ENCODE peak calls at places on chromosomes 12 and 14, in five cellular contexts. R, J, X, Z and P are unnamed samples.

GRCh38 chr14:74301594-74302159 is 1.1 kb downstream of the ABCD4 start:
- DNase-seq in R (no peak), X (no peak), J (no peak), Z (no peak), P (no peak)

GRCh38 chr14:85516239-85517112 is 13.5 kb upstream of the FLRT2 start:
- DNase-seq in R (peak; percentile 35), X (peak; percentile 92), Z (no peak), J (no peak), P (peak; percentile 23)

GRCh38 chr14:92490239-92490959 is 23.2 kb upstream of the RIN3 start:
- DNase-seq in X (no peak), J (no peak), Z (no peak), R (no peak), P (no peak)

GRCh38 chr14:91980157-91980556 is 32.7 kb upstream of the FBLN5 start:
- DNase-seq in R (peak; percentile 26), X (peak; percentile 76), J (no peak), Z (peak; percentile 71), P (peak; percentile 82)

GRCh38 chr14:51369814-51370213 is 129.8 kb downstream of the TMX1 start:
- DNase-seq in X (no peak), J (peak; percentile 10), R (no peak), Z (no peak), P (no peak)

GRCh38 chr12:30181334-30181733 is 397.6 kb upstream of the TMTC1 start:
- DNase-seq in J (no peak), Z (no peak), X (no peak), R (no peak), P (no peak)

GRCh38 chr12:79422060-79422812 is 268.5 kb downstream of the PAWR start:
- DNase-seq in Z (no peak), R (peak; percentile 14), J (no peak), X (no peak), P (no peak)

GRCh38 chr12:32603858-32604257 is 75.2 kb upstream of the DNM1L start:
- DNase-seq in X (no peak), J (no peak), R (no peak), Z (no peak), P (no peak)

GRCh38 chr12:67594888-67595287 is 53.7 kb upstream of the DYRK2 start:
- DNase-seq in R (no peak), J (no peak), X (no peak), Z (no peak), P (no peak)

GRCh38 chr14:77044776-77045569 is 16.5 kb upstream of the IRF2BPL start:
- DNase-seq in Z (no peak), R (no peak), J (no peak), X (no peak), P (no peak)

GRCh38 chr12:8662592-8662991 is at the start of gene MFAP5:
- DNase-seq in Z (peak; percentile 20), J (no peak), R (no peak), X (no peak), P (no peak)

GRCh38 chr12:19018302-19018980 is 111.1 kb upstream of the PLEKHA5 start:
- DNase-seq in R (peak; percentile 13), X (peak; percentile 62), Z (peak; percentile 46), J (no peak), P (no peak)

GRCh38 chr14:61215222-61216010 is 65.7 kb downstream of the TMEM30B start:
- DNase-seq in J (no peak), X (peak; percentile 57), Z (no peak), R (no peak), P (no peak)

GRCh38 chr12:103933237-103933636 is 3.0 kb downstream of the HSP90B1 start:
- DNase-seq in X (no peak), J (no peak), R (no peak), Z (no peak), P (no peak)

GRCh38 chr14:100828448-100828834 is 2.5 kb downstream of the MEG3 start:
- DNase-seq in J (no peak), Z (no peak), R (no peak), X (no peak), P (no peak)

GRCh38 chr12:6958609-6959375 is 7.6 kb downstream of the PTPN6 start:
- DNase-seq in J (no peak), X (no peak), R (no peak), Z (peak; percentile 8), P (no peak)

GRCh38 chr14:68638817-68639517 is 153.9 kb downstream of the ZFP36L1 start:
- DNase-seq in X (no peak), Z (no peak), J (no peak), R (no peak), P (no peak)

GRCh38 chr12:7016958-7017571 is 1.2 kb downstream of the LPCAT3 start:
- DNase-seq in R (no peak), J (no peak), Z (no peak), X (no peak), P (no peak)

GRCh38 chr12:45235087-45236025 is 19.5 kb downstream of the ANO6 start:
- DNase-seq in J (no peak), R (peak; percentile 96), X (no peak), Z (no peak), P (no peak)

GRCh38 chr12:71014180-71014785 is 93.7 kb upstream of the PTPRR start:
- DNase-seq in J (no peak), R (peak; percentile 70), X (peak; percentile 69), Z (no peak), P (peak; percentile 13)

GRCh38 chr12:34396006-34396860 is 373.9 kb downstream of the ALG10 start:
- DNase-seq in Z (no peak), R (no peak), J (no peak), X (no peak), P (no peak)

GRCh38 chr14:71645656-71646055 is 286.6 kb upstream of the RGS6 start:
- DNase-seq in J (no peak), R (no peak), X (no peak), Z (no peak), P (no peak)

GRCh38 chr14:103541944-103542544 is 13.0 kb downstream of the TRMT61A start:
- DNase-seq in Z (no peak), R (no peak), J (no peak), X (no peak), P (no peak)